ENCODE peak calls at places on chromosome 20, in four cellular contexts. K is memory B cell, I is brain microvascular endothelial cell, W is hepatocyte. G is an unnamed sample.

GRCh38 chr20:64164123-64164836 is at the start of gene MYT1:
- DNase-seq in K (no peak), I (no peak), W (no peak), G (no peak)

GRCh38 chr20:39623584-39624234 is 661.6 kb downstream of the DHX35 start:
- DNase-seq in K (no peak), I (no peak), W (no peak), G (no peak)

GRCh38 chr20:35463455-35464300 is 8.3 kb downstream of the CEP250 start:
- DNase-seq in K (peak), I (peak), W (peak), G (peak)

GRCh38 chr20:14712302-14712739 is 374.9 kb upstream of the FLRT3 start:
- DNase-seq in K (no peak), I (peak), W (peak), G (no peak)

GRCh38 chr20:62511300-62511914 is 35.6 kb upstream of the GATA5 start:
- DNase-seq in K (no peak), I (no peak), W (no peak), G (peak)

GRCh38 chr20:50048420-50049166 is 64.4 kb downstream of the UBE2V1 start:
- DNase-seq in K (peak), I (no peak), W (no peak), G (no peak)

GRCh38 chr20:15654208-15654649 is 919.0 kb downstream of the KIF16B start:
- DNase-seq in K (peak), I (peak), W (peak), G (no peak)

GRCh38 chr20:40702504-40702903 is 13.5 kb upstream of the MAFB start:
- DNase-seq in K (no peak), I (no peak), W (no peak), G (no peak)

GRCh38 chr20:44660506-44660905 is 9.0 kb upstream of the ADA start:
- DNase-seq in K (no peak), I (no peak), W (no peak), G (no peak)

GRCh38 chr20:10511166-10511506 is 76.0 kb downstream of the SLX4IP start:
- DNase-seq in K (no peak), I (no peak), W (peak), G (no peak)

GRCh38 chr20:16573011-16573965 is at the start of gene KIF16B:
- DNase-seq in K (peak), I (peak), W (peak), G (peak)

GRCh38 chr20:58361549-58361948 is 27.5 kb upstream of the VAPB start:
- DNase-seq in K (no peak), I (peak), W (peak), G (no peak)

GRCh38 chr20:11726021-11726420 is 191.7 kb upstream of the BTBD3 start:
- DNase-seq in K (no peak), I (peak), W (no peak), G (no peak)

GRCh38 chr20:36493013-36493800 is 48.1 kb upstream of the MYL9 start:
- DNase-seq in K (no peak), I (no peak), W (no peak), G (no peak)

GRCh38 chr20:33827629-33828325 is 16.6 kb downstream of the CHMP4B start:
- DNase-seq in K (no peak), I (no peak), W (no peak), G (no peak)

GRCh38 chr20:35902545-35902941 is 51.8 kb downstream of the SCAND1 start:
- DNase-seq in K (no peak), I (no peak), W (peak), G (no peak)

GRCh38 chr20:31915491-31916280 is 36.2 kb downstream of the PDRG1 start:
- DNase-seq in K (no peak), I (no peak), W (no peak), G (no peak)

GRCh38 chr20:21183722-21184121 is 57.8 kb downstream of the KIZ start:
- DNase-seq in K (no peak), I (no peak), W (peak), G (no peak)

GRCh38 chr20:60271597-60271996 is 313.4 kb downstream of the CDH26 start:
- DNase-seq in K (no peak), I (no peak), W (no peak), G (no peak)

GRCh38 chr20:37837934-37838333 is 65.0 kb upstream of the VSTM2L start:
- DNase-seq in K (no peak), I (no peak), W (peak), G (no peak)

G was measured in gastrocnemius medialis.